ENCODE peak calls at places on chromosomes 2 and 18, in seven cellular contexts. L, T, B, P, W, G and Y are unnamed samples.
A peak's percentile ranks its signal among the peaks of the same experiment; 100 is the strongest.

GRCh38 chr18:76208632-76209308 is 286.3 kb downstream of the ZNF516 start:
- DNase-seq in L (no peak), T (peak; percentile 68), B (peak; percentile 44), P (no peak), W (no peak), G (no peak), Y (no peak)

GRCh38 chr18:22591231-22591630 is 173.5 kb upstream of the CTAGE1 start:
- DNase-seq in L (no peak), T (no peak), B (no peak), P (no peak), W (no peak), G (no peak), Y (no peak)

GRCh38 chr2:229910832-229911412 is 10.9 kb downstream of the TRIP12 start:
- DNase-seq in L (peak; percentile 23), T (peak; percentile 75), B (peak; percentile 35), P (no peak), W (no peak), G (peak; percentile 53), Y (no peak)

GRCh38 chr2:47016172-47016913 is 100.7 kb upstream of the MCFD2 start:
- DNase-seq in L (peak; percentile 84), T (peak; percentile 74), B (peak; percentile 32), P (peak; percentile 13), W (no peak), G (no peak), Y (no peak)

GRCh38 chr2:47225061-47225783 is 70.1 kb upstream of the STPG4 start:
- DNase-seq in L (no peak), T (peak; percentile 75), B (no peak), P (peak; percentile 88), W (no peak), G (no peak), Y (peak; percentile 60)

GRCh38 chr2:219031005-219031738 is 10.1 kb downstream of the CFAP65 start:
- DNase-seq in L (no peak), T (no peak), B (no peak), P (no peak), W (no peak), G (no peak), Y (no peak)

GRCh38 chr2:164028764-164029534 is 293.1 kb upstream of the FIGN start:
- DNase-seq in L (no peak), T (no peak), B (no peak), P (no peak), W (no peak), G (no peak), Y (no peak)

GRCh38 chr2:70523996-70524965 is 29.3 kb downstream of the TGFA start:
- DNase-seq in L (peak; percentile 88), T (peak; percentile 79), B (no peak), P (peak; percentile 90), W (no peak), G (no peak), Y (peak; percentile 75)

GRCh38 chr2:232890896-232891601 is 21.0 kb downstream of the SNORC start:
- DNase-seq in L (no peak), T (peak; percentile 93), B (peak; percentile 15), P (peak; percentile 82), W (no peak), G (peak; percentile 46), Y (peak; percentile 42)

GRCh38 chr2:105760639-105761337 is 16.1 kb downstream of the NCK2 start:
- DNase-seq in L (no peak), T (no peak), B (no peak), P (no peak), W (no peak), G (no peak), Y (no peak)

GRCh38 chr2:168626096-168626495 is 170.0 kb downstream of the CERS6 start:
- DNase-seq in L (no peak), T (no peak), B (no peak), P (no peak), W (no peak), G (no peak), Y (peak; percentile 59)

GRCh38 chr2:9140570-9141378 is 65.8 kb upstream of the ASAP2 start:
- DNase-seq in L (no peak), T (no peak), B (no peak), P (no peak), W (no peak), G (peak; percentile 34), Y (no peak)

GRCh38 chr2:61534926-61535325 is 3.2 kb downstream of the XPO1 start:
- DNase-seq in L (no peak), T (no peak), B (no peak), P (no peak), W (no peak), G (no peak), Y (no peak)

GRCh38 chr2:205574041-205574440 is 108.3 kb upstream of the NRP2 start:
- DNase-seq in L (no peak), T (no peak), B (no peak), P (no peak), W (no peak), G (no peak), Y (no peak)

GRCh38 chr2:181812106-181812745 is 79.3 kb upstream of the ITPRID2 start:
- DNase-seq in L (no peak), T (no peak), B (no peak), P (no peak), W (no peak), G (peak; percentile 61), Y (no peak)

GRCh38 chr2:200736646-200737274 is 75.0 kb upstream of the BZW1 start:
- DNase-seq in L (no peak), T (peak; percentile 78), B (no peak), P (no peak), W (no peak), G (no peak), Y (no peak)

GRCh38 chr2:72579595-72580180 is 246.1 kb downstream of the EXOC6B start:
- DNase-seq in L (no peak), T (no peak), B (peak; percentile 61), P (no peak), W (no peak), G (peak; percentile 81), Y (no peak)

GRCh38 chr2:60316381-60317028 is 236.9 kb downstream of the BCL11A start:
- DNase-seq in L (no peak), T (peak; percentile 63), B (no peak), P (no peak), W (no peak), G (no peak), Y (no peak)

GRCh38 chr2:127641133-127641532 is 4.8 kb upstream of the GPR17 start:
- DNase-seq in L (no peak), T (no peak), B (no peak), P (no peak), W (no peak), G (no peak), Y (no peak)

GRCh38 chr2:221716434-221717303 is 144.6 kb upstream of the EPHA4 start:
- DNase-seq in L (peak; percentile 31), T (no peak), B (no peak), P (no peak), W (no peak), G (no peak), Y (peak; percentile 46)

GRCh38 chr18:24491882-24492281 is 31.4 kb downstream of the HRH4 start:
- DNase-seq in L (no peak), T (no peak), B (peak; percentile 75), P (no peak), W (no peak), G (no peak), Y (no peak)

GRCh38 chr18:2851771-2852170 is 5.0 kb downstream of the EMILIN2 start:
- DNase-seq in L (no peak), T (no peak), B (no peak), P (no peak), W (no peak), G (no peak), Y (no peak)
- H3K4me1 ChIP-seq in L (no peaks in the 10 kb centered on the region), T (peaks cover 10% of the 10 kb centered on the region), B (no peaks in the 10 kb centered on the region), P (peaks cover 7% of the 10 kb centered on the region), W (peaks cover 18% of the 10 kb centered on the region), G (peaks cover 9% of the 10 kb centered on the region), Y (peaks cover 11% of the 10 kb centered on the region)

DNA sequence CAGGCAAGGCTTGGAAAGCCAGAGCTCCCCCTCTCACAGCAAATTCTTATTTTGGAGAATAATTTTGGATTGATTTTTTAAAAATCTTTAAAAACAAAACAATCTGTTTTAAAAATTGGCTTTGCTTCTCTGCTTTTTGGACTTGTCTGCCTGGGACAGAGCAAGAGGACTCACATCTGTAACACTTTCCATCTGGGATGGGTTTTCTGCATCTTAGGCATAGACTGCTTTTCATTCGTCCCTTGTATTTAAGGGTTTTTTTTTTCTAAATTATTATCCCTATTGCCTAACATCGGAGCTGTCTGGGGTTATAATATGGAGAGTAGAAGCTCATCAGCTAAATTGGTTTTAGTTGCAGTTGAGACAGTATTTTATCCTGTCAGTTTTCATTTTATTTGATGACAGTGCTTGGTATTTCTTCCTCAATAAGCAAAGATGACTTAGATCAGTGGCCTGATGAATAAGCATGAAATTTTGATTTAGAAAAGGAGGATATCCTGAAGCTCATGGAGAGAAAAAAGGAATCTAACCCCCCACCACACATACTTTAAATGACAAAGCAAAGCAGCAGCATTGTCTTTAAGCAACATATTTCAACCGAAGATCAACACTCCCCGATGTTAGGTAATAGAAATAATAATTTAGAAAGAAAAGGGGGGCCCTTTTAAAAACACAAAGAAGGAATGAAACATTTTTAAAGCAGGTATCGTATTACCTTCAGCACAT is 2.2 kb upstream of the FZD7 start:
- DNase-seq in L (no peak), T (no peak), B (no peak), P (no peak), W (no peak), G (no peak), Y (no peak)
- H3K4me3 ChIP-seq in L (no peak overlapping the region), T (peak overlapping the region; percentile 96), B (no peak overlapping the region), P (no peak overlapping the region), W (no peak overlapping the region), G (no peak overlapping the region), Y (no peak overlapping the region)

GRCh38 chr2:160332318-160332717 is 132.2 kb upstream of the ITGB6 start:
- DNase-seq in L (no peak), T (peak; percentile 63), B (peak; percentile 53), P (no peak), W (no peak), G (peak; percentile 84), Y (no peak)

GRCh38 chr2:160325413-160325812 is 125.3 kb upstream of the ITGB6 start:
- DNase-seq in L (no peak), T (no peak), B (no peak), P (no peak), W (no peak), G (no peak), Y (no peak)

GRCh38 chr2:160331258-160332025 is 131.4 kb upstream of the ITGB6 start:
- DNase-seq in L (no peak), T (no peak), B (no peak), P (no peak), W (no peak), G (no peak), Y (no peak)

GRCh38 chr2:160328748-160329147 is 128.7 kb upstream of the ITGB6 start:
- DNase-seq in L (no peak), T (no peak), B (no peak), P (no peak), W (no peak), G (no peak), Y (no peak)

DNA sequence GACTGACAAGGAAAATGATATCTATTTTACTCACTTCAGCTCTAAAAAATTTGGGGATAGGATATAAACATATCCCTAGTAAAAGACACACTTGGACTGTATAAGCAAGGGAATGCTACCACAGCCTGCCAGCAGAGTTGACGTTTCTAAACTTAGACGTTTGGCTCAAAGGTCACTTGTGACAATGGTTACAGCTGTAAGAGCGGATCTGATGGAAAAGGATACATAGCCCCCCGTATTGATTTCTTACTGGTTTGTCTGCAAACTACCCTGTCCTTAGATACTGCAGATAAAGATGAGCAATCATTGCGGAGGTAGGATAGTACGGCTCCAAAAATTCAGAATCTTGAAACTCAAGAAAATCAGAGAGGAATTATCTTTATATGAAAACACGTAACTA is 129.1 kb upstream of the ITGB6 start:
- DNase-seq in L (no peak), T (no peak), B (no peak), P (no peak), W (no peak), G (no peak), Y (no peak)
- H3K4me1 ChIP-seq in L (peaks cover 77% of the 10 kb centered on the region), T (peaks cover 15% of the 10 kb centered on the region), B (peaks cover 10% of the 10 kb centered on the region), P (no peaks in the 10 kb centered on the region), W (peaks cover 35% of the 10 kb centered on the region), G (peaks cover 54% of the 10 kb centered on the region), Y (no peaks in the 10 kb centered on the region)

GRCh38 chr2:37653093-37653492 is 18.3 kb downstream of the CDC42EP3 start:
- DNase-seq in L (no peak), T (no peak), B (peak; percentile 49), P (no peak), W (no peak), G (no peak), Y (no peak)
- H3K4me3 ChIP-seq in L (no peak overlapping the region), T (no peak overlapping the region), B (peak overlapping the region; percentile 56), P (no peak overlapping the region), W (peak overlapping the region; percentile 7), G (no peak overlapping the region), Y (no peak overlapping the region)